ENCODE peak calls at places on chromosomes 16 and 17, in ten cellular contexts. W is activated naive CD4-positive, alpha-beta T cell treated with Interleukin-2 at 50 U/mL for 16 hours; D is body of pancreas; I is GM13977; U is stimulated activated naive CD4-positive, alpha-beta T cell; F is LoVo; Z is activated CD4-positive, CD25-positive, alpha-beta regulatory T cell; J is colonic mucosa; Y is T47D; V is stimulated activated CD4-positive, alpha-beta T cell treated with anti-CD3 and anti-CD28 coated beads, Interleukin-12 subunit alpha, Interleukin-12 subunit beta, amount 100 ng/mL, for 4 hours. N is an unnamed sample.

GRCh38 chr17:51559778-51560177 is 299.4 kb downstream of the UTP18 start:
- DNase-seq in W (no peak), D (no peak), I (no peak), U (no peak), F (no peak), Z (no peak), J (no peak), Y (no peak), V (no peak), N (no peak)

GRCh38 chr17:80888276-80889160 is 103.1 kb upstream of the CHMP6 start:
- DNase-seq in W (no peak), D (no peak), I (no peak), U (no peak), F (no peak), Z (no peak), J (no peak), Y (no peak), V (no peak), N (no peak)

GRCh38 chr17:74185786-74186185 is 17.7 kb upstream of the RPL38 start:
- DNase-seq in W (no peak), D (no peak), I (no peak), U (no peak), F (no peak), Z (no peak), J (no peak), Y (no peak), V (no peak), N (no peak)

GRCh38 chr17:42748906-42749798 is 4.3 kb upstream of the EZH1 start:
- DNase-seq in W (no peak), D (no peak), I (no peak), U (no peak), F (no peak), Z (no peak), J (no peak), Y (no peak), V (no peak), N (no peak)

GRCh38 chr16:56360117-56361008 is 65.0 kb downstream of the AMFR start:
- DNase-seq in W (peak; percentile 0), D (peak; percentile 1), I (no peak), U (no peak), F (no peak), Z (no peak), J (no peak), Y (no peak), V (no peak), N (no peak)

GRCh38 chr17:63124536-63124935 is 158.5 kb downstream of the TANC2 start:
- DNase-seq in W (no peak), D (no peak), I (no peak), U (no peak), F (no peak), Z (no peak), J (no peak), Y (no peak), V (no peak), N (no peak)

GRCh38 chr16:84058664-84059063 is 16.1 kb upstream of the SLC38A8 start:
- DNase-seq in W (no peak), D (no peak), I (no peak), U (no peak), F (no peak), Z (no peak), J (no peak), Y (no peak), V (no peak), N (no peak)

GRCh38 chr17:41413353-41413752 is 11.0 kb downstream of the KRT37 start:
- DNase-seq in W (no peak), D (no peak), I (no peak), U (no peak), F (no peak), Z (no peak), J (no peak), Y (peak; percentile 62), V (no peak), N (no peak)

GRCh38 chr17:81490599-81490992 is 22.0 kb downstream of the ACTG1 start:
- DNase-seq in W (no peak), D (no peak), I (no peak), U (no peak), F (no peak), Z (no peak), J (no peak), Y (no peak), V (no peak), N (no peak)

N was measured in 8988T.